ENCODE peak calls at places on chromosomes 13 and 19, in nine cellular contexts. G, H, C, S, D, R, L, U and V are unnamed samples.

GRCh38 chr13:35711909-35712308 is 235.4 kb upstream of the MAB21L1 start:
- DNase-seq in S (no peak), R (no peak), G (no peak), L (no peak), D (no peak), U (no peak), C (no peak), H (no peak), V (no peak)

GRCh38 chr19:29596885-29597525 is 9.1 kb upstream of the POP4 start:
- DNase-seq in U (no peak), G (peak; percentile 79), S (peak; percentile 9), D (no peak), R (no peak), H (peak; percentile 4), C (no peak), L (no peak), V (peak; percentile 40)

GRCh38 chr13:41802684-41803554 is 158.0 kb downstream of the VWA8 start:
- DNase-seq in H (peak; percentile 84), S (peak; percentile 85), R (no peak), L (no peak), C (peak; percentile 30), G (no peak), U (no peak), D (no peak), V (peak; percentile 85)

GRCh38 chr13:49754146-49754545 is 38.3 kb downstream of the KPNA3 start:
- DNase-seq in S (no peak), R (no peak), L (no peak), D (no peak), U (no peak), H (no peak), C (no peak), G (no peak), V (no peak)

GRCh38 chr19:3116621-3117020 is 19.2 kb upstream of the GNA15 start:
- DNase-seq in U (no peak), C (no peak), D (no peak), G (no peak), S (no peak), R (no peak), L (no peak), H (no peak), V (no peak)

GRCh38 chr13:23870356-23871146 is 18.6 kb downstream of the MIPEP start:
- DNase-seq in H (no peak), G (no peak), S (no peak), C (no peak), R (no peak), D (no peak), U (no peak), L (no peak), V (no peak)

GRCh38 chr19:46537136-46538097 is 41.8 kb upstream of the PNMA8B start:
- DNase-seq in L (peak; percentile 41), H (no peak), U (peak; percentile 42), C (peak; percentile 15), S (peak; percentile 52), G (no peak), R (peak; percentile 45), D (peak; percentile 75), V (peak; percentile 29)

GRCh38 chr19:10981496-10981895 is 20.7 kb downstream of the SMARCA4 start:
- DNase-seq in R (no peak), L (no peak), S (no peak), C (peak; percentile 14), D (no peak), H (no peak), U (no peak), G (peak; percentile 48), V (peak; percentile 73)

GRCh38 chr19:2775556-2776430 is 7.3 kb downstream of the SGTA start:
- DNase-seq in C (no peak), S (peak; percentile 39), R (no peak), U (peak; percentile 21), D (peak; percentile 86), G (no peak), L (no peak), H (peak; percentile 62), V (peak; percentile 35)

GRCh38 chr19:34256835-34257558 is 2.6 kb downstream of the GARRE1 start:
- DNase-seq in G (no peak), S (no peak), D (no peak), H (no peak), C (peak; percentile 89), L (no peak), U (no peak), R (no peak), V (no peak)

GRCh38 chr19:1935484-1936208 is 5.3 kb upstream of the CSNK1G2 start:
- DNase-seq in C (peak; percentile 51), G (no peak), S (no peak), D (peak; percentile 30), L (no peak), H (peak; percentile 36), U (peak; percentile 15), R (peak; percentile 31), V (peak; percentile 28)

GRCh38 chr19:50889638-50890037 is 16.4 kb downstream of the KLK2 start:
- DNase-seq in R (no peak), C (no peak), H (no peak), S (no peak), U (no peak), D (no peak), L (no peak), G (no peak), V (no peak)

GRCh38 chr13:49439609-49440008 is 4.3 kb downstream of the CAB39L start:
- DNase-seq in S (no peak), R (no peak), G (no peak), C (no peak), L (no peak), D (no peak), U (no peak), H (no peak), V (no peak)

GRCh38 chr19:35753634-35754364 is 3.0 kb downstream of the HSPB6 start:
- DNase-seq in H (no peak), S (no peak), U (no peak), D (no peak), C (no peak), G (no peak), R (no peak), L (no peak), V (no peak)

GRCh38 chr13:96460571-96460970 is 370.7 kb downstream of the HS6ST3 start:
- DNase-seq in H (no peak), R (no peak), C (no peak), S (no peak), L (no peak), G (peak; percentile 86), D (no peak), U (no peak), V (no peak)

GRCh38 chr13:35157143-35157755 is 215.2 kb downstream of the NBEA start:
- DNase-seq in H (peak; percentile 22), U (peak; percentile 31), G (peak; percentile 81), C (peak; percentile 37), S (peak; percentile 52), D (no peak), R (peak; percentile 20), L (peak; percentile 22), V (peak; percentile 50)

GRCh38 chr19:23554548-23554947 is 132.5 kb downstream of the ZNF675 start:
- DNase-seq in D (no peak), R (no peak), G (no peak), S (no peak), U (no peak), C (no peak), H (no peak), L (no peak), V (no peak)

GRCh38 chr19:31783592-31783991 is 434.4 kb upstream of the TSHZ3 start:
- DNase-seq in L (no peak), C (no peak), R (no peak), S (no peak), U (no peak), G (no peak), D (no peak), H (no peak), V (no peak)

GRCh38 chr13:90427322-90428272 is 919.9 kb upstream of the MIR17HG start:
- DNase-seq in R (no peak), D (no peak), C (no peak), S (no peak), U (no peak), L (no peak), H (no peak), G (peak; percentile 49), V (no peak)

GRCh38 chr19:6424190-6424938 is at the start of gene KHSRP:
- DNase-seq in R (peak; percentile 51), S (no peak), L (peak; percentile 99), U (no peak), D (no peak), H (no peak), G (peak; percentile 41), C (no peak), V (no peak)

GRCh38 chr13:96052655-96053002 is 572 bp downstream of the UGGT2 start:
- DNase-seq in U (no peak), C (peak; percentile 60), S (peak; percentile 32), R (no peak), H (peak; percentile 70), L (peak; percentile 25), G (peak; percentile 86), D (no peak), V (peak; percentile 83)

GRCh38 chr19:29271341-29271740 is 58.4 kb upstream of the UQCRFS1 start:
- DNase-seq in G (no peak), L (no peak), U (no peak), D (no peak), S (no peak), H (no peak), R (no peak), C (no peak), V (no peak)

GRCh38 chr13:66312312-66313087 is 917.6 kb downstream of the PCDH9 start:
- DNase-seq in D (no peak), L (no peak), C (peak; percentile 81), S (peak; percentile 92), U (no peak), G (peak; percentile 50), R (no peak), H (peak; percentile 80), V (peak; percentile 80)

GRCh38 chr19:41801682-41802317 is 5.4 kb downstream of the CEACAM3 start:
- DNase-seq in L (no peak), D (no peak), H (no peak), R (no peak), U (no peak), S (no peak), C (no peak), G (no peak), V (no peak)

GRCh38 chr19:6127716-6128335 is 7.6 kb upstream of the ACSBG2 start:
- DNase-seq in L (no peak), D (no peak), H (no peak), G (no peak), C (no peak), R (no peak), S (no peak), U (no peak), V (peak; percentile 43)

GRCh38 chr19:41376241-41376997 is at the start of gene TMEM91:
- DNase-seq in L (peak; percentile 35), H (no peak), S (peak; percentile 25), R (no peak), D (peak; percentile 41), U (no peak), C (peak; percentile 17), G (no peak), V (no peak)

GRCh38 chr19:1284979-1285736 is 515 bp upstream of the EFNA2 start:
- DNase-seq in D (no peak), S (no peak), L (no peak), H (no peak), U (no peak), G (no peak), R (no peak), C (no peak), V (no peak)

GRCh38 chr19:55638864-55639359 is 1.9 kb upstream of the ZNF580 start:
- DNase-seq in D (peak; percentile 77), S (no peak), R (peak; percentile 53), G (peak; percentile 46), C (no peak), L (no peak), U (peak; percentile 9), H (no peak), V (peak; percentile 21)

GRCh38 chr13:50358221-50358620 is 343.0 kb downstream of the KCNRG start:
- DNase-seq in C (no peak), U (no peak), S (peak; percentile 6), D (no peak), R (no peak), L (no peak), H (no peak), G (peak; percentile 68), V (no peak)

GRCh38 chr19:10503002-10503789 is at the start of gene KEAP1:
- DNase-seq in S (no peak), H (no peak), L (peak; percentile 34), U (peak; percentile 32), D (peak; percentile 75), G (peak; percentile 94), C (peak; percentile 17), R (peak; percentile 53), V (no peak)

GRCh38 chr19:38277969-38278680 is 13.8 kb downstream of the SPINT2 start:
- DNase-seq in D (no peak), R (no peak), S (no peak), L (no peak), H (peak; percentile 48), U (no peak), G (no peak), C (peak; percentile 79), V (peak; percentile 35)